ENCODE peak calls at places on chromosomes 12 and 14, in seven cellular contexts. U is astrocyte, E is AG10803, P is A549, M is esophagus squamous epithelium, L is RWPE1, H is neural crest cell. C is an unnamed sample.

GRCh38 chr12:17579148-17580026 is 510.6 kb downstream of the RERGL start:
- DNase-seq in U (no peak), E (no peak), P (no peak), M (no peak), L (no peak), H (no peak), C (no peak)

GRCh38 chr12:32261638-32262037 is 137.7 kb upstream of the FGD4 start:
- DNase-seq in U (no peak), E (no peak), P (no peak), M (no peak), L (no peak), H (no peak), C (no peak)

GRCh38 chr12:72141381-72141780 is 130.8 kb upstream of the TRHDE start:
- DNase-seq in U (no peak), E (no peak), P (no peak), M (no peak), L (no peak), H (no peak), C (no peak)

GRCh38 chr14:99325591-99325990 is 53.6 kb upstream of the BCL11B start:
- DNase-seq in U (no peak), E (no peak), P (no peak), M (no peak), L (no peak), H (no peak), C (no peak)

GRCh38 chr14:59918824-59919581 is 941 bp upstream of the LRRC9 start:
- DNase-seq in U (peak; percentile 35), E (peak; percentile 31), P (peak; percentile 28), M (no peak), L (peak; percentile 44), H (no peak), C (peak; percentile 21)

GRCh38 chr12:126847005-126847629 is 1419.9 kb upstream of the TMEM132C start:
- DNase-seq in U (no peak), E (no peak), P (no peak), M (no peak), L (no peak), H (no peak), C (no peak)

GRCh38 chr14:61406198-61406597 is 84.8 kb downstream of the PRKCH start:
- DNase-seq in U (no peak), E (no peak), P (no peak), M (no peak), L (no peak), H (no peak), C (no peak)

GRCh38 chr12:3313066-3313465 is 177.9 kb upstream of the PRMT8 start:
- DNase-seq in U (peak; percentile 82), E (peak; percentile 77), P (no peak), M (no peak), L (peak; percentile 53), H (no peak), C (no peak)

GRCh38 chr12:125890983-125891382 is 825.7 kb downstream of the AACS start:
- DNase-seq in U (peak; percentile 83), E (no peak), P (no peak), M (no peak), L (no peak), H (no peak), C (no peak)

GRCh38 chr12:3600039-3600720 is 109.2 kb downstream of the PRMT8 start:
- DNase-seq in U (no peak), E (no peak), P (no peak), M (no peak), L (peak; percentile 5), H (no peak), C (no peak)

GRCh38 chr14:104425763-104426691 is 153.5 kb upstream of the C14orf180 start:
- DNase-seq in U (no peak), E (no peak), P (no peak), M (no peak), L (no peak), H (no peak), C (no peak)

GRCh38 chr12:84638811-84639368 is 273.7 kb downstream of the SLC6A15 start:
- DNase-seq in U (peak; percentile 9), E (no peak), P (no peak), M (no peak), L (no peak), H (no peak), C (no peak)

GRCh38 chr14:47392351-47392750 is 283.1 kb downstream of the MDGA2 start:
- DNase-seq in U (peak; percentile 2), E (no peak), P (no peak), M (no peak), L (no peak), H (no peak), C (no peak)

GRCh38 chr14:36747411-36748184 is 85.9 kb downstream of the PAX9 start:
- DNase-seq in U (no peak), E (peak; percentile 8), P (peak; percentile 32), M (no peak), L (peak; percentile 45), H (no peak), C (no peak)

GRCh38 chr14:57364659-57365450 is 25.5 kb upstream of the NAA30 start:
- DNase-seq in U (no peak), E (no peak), P (no peak), M (no peak), L (no peak), H (no peak), C (no peak)

GRCh38 chr14:65100905-65101541 is 1.3 kb downstream of the MAX start:
- DNase-seq in U (peak; percentile 15), E (no peak), P (no peak), M (no peak), L (peak; percentile 29), H (no peak), C (no peak)

GRCh38 chr12:79127268-79127895 is 262.8 kb downstream of the SYT1 start:
- DNase-seq in U (peak; percentile 100), E (peak; percentile 90), P (no peak), M (no peak), L (peak; percentile 16), H (no peak), C (no peak)

GRCh38 chr12:4112290-4112689 is 161.3 kb upstream of the CCND2 start:
- DNase-seq in U (no peak), E (no peak), P (no peak), M (no peak), L (no peak), H (no peak), C (no peak)

GRCh38 chr12:68536885-68537284 is 73.8 kb upstream of the RAP1B start:
- DNase-seq in U (no peak), E (no peak), P (no peak), M (no peak), L (no peak), H (no peak), C (no peak)

GRCh38 chr14:81062816-81063215 is 107.4 kb downstream of the TSHR start:
- DNase-seq in U (no peak), E (no peak), P (no peak), M (no peak), L (no peak), H (no peak), C (no peak)

GRCh38 chr12:46388427-46388992 is 15.9 kb upstream of the SLC38A2 start:
- DNase-seq in U (peak; percentile 95), E (no peak), P (no peak), M (no peak), L (no peak), H (no peak), C (no peak)

GRCh38 chr12:111628505-111629260 is 29.6 kb upstream of the ATXN2 start:
- DNase-seq in U (no peak), E (no peak), P (no peak), M (no peak), L (no peak), H (no peak), C (no peak)

GRCh38 chr12:133120385-133121191 is 9.5 kb downstream of the ZNF891 start:
- DNase-seq in U (no peak), E (no peak), P (no peak), M (no peak), L (no peak), H (no peak), C (no peak)

DNA sequence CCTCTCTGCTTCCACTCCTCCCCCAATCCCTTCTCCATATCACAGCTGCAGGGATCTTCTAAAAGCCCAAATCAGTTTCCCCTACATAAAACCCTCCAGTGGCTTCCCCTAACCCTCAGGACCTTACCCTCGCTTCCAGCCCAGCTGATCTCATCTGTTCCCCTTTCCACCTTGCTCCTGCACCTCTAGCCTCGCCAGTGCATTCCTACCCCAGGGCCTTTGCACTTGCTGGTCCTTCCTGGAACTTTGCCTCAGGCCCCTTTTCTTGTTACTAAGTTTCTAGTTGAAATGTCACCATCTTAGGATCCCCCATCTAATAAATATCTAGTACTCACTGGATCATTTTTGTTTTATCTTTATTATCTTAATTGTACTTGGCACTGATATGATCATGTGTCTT is 171.9 kb upstream of the LHX5 start:
- DNase-seq in U (no peak), E (no peak), P (no peak), M (no peak), L (no peak), H (no peak), C (no peak)
- TF ChIP-seq CTCF in U (no peak), E (no peak), P (no peak), M (no peak), L (no peak), H (no peak), C (no peak)

GRCh38 chr14:94756310-94756709 is 13.6 kb downstream of the GSC start:
- DNase-seq in U (no peak), E (no peak), P (no peak), M (no peak), L (no peak), H (no peak), C (no peak)
- TF ChIP-seq CTCF in U (no peak), E (no peak), P (no peak), M (no peak), L (no peak), H (no peak), C (no peak)

GRCh38 chr12:6360578-6361490 is 14.5 kb downstream of the SCNN1A start:
- DNase-seq in U (no peak), E (no peak), P (no peak), M (no peak), L (no peak), H (no peak), C (no peak)

GRCh38 chr12:6363010-6363329 is 12.4 kb downstream of the SCNN1A start:
- DNase-seq in U (no peak), E (no peak), P (no peak), M (no peak), L (no peak), H (no peak), C (no peak)

GRCh38 chr12:6363330-6364036 is 11.9 kb downstream of the SCNN1A start:
- DNase-seq in U (no peak), E (peak; percentile 59), P (peak; percentile 97), M (no peak), L (peak; percentile 77), H (no peak), C (no peak)

GRCh38 chr12:6362383-6362782 is 13.0 kb downstream of the SCNN1A start:
- DNase-seq in U (no peak), E (no peak), P (no peak), M (no peak), L (no peak), H (no peak), C (no peak)

GRCh38 chr12:6361834-6362233 is 13.5 kb downstream of the SCNN1A start:
- DNase-seq in U (no peak), E (no peak), P (peak; percentile 92), M (no peak), L (no peak), H (no peak), C (no peak)
- TF ChIP-seq CTCF in U (no peak), E (no peak), P (no peak), M (no peak), L (no peak), H (no peak), C (no peak)

DNA sequence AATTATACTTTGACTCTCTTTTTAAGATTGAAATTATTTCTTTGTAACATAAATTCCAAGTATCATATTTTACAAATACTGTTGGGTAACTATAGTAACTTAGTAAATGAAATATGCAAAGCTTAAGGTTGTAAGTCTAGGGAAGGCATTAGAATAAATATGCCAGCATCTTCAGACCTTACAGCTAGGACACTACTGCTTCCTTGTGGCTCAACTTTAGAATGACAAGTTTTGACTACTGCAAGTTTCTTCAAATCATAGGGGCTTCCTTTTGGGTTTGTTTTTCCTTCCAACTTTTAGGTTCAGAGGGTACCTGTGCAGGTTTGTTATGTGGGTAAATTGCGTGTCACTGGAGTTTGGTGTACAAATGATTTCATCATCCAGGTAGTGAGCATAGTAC is 17.7 kb upstream of the ANP32D start:
- DNase-seq in U (peak; percentile 10), E (peak; percentile 28), P (no peak), M (no peak), L (no peak), H (no peak), C (no peak)
- TF ChIP-seq CTCF in U (peak; percentile 9), E (peak; percentile 41), P (peak; percentile 17), M (peak; percentile 25), L (no peak), H (peak; percentile 61), C (peak; percentile 22)